ENCODE peak calls at places on chromosomes 3 and 15, in six cellular contexts. Q is lower lobe of right lung, R is fibroblast of the aortic adventitia, O is GM12865, E is cardiac fibroblast, F is suprapubic skin. P is an unnamed sample.

GRCh38 chr15:68578960-68579935 is at the start of gene CORO2B:
- DNase-seq in Q (no peak), R (peak; percentile 46), O (no peak), E (peak; percentile 53), F (no peak), P (peak; percentile 79)

GRCh38 chr3:42656680-42657610 is 3.4 kb downstream of the ZBTB47 start:
- DNase-seq in Q (no peak), R (no peak), O (no peak), E (no peak), F (no peak), P (no peak)

GRCh38 chr15:96335429-96335807 is 4.9 kb downstream of the NR2F2 start:
- DNase-seq in Q (no peak), R (peak; percentile 45), O (no peak), E (peak; percentile 70), F (no peak), P (peak; percentile 32)

GRCh38 chr3:123780656-123781055 is 103.5 kb downstream of the MYLK start:
- DNase-seq in Q (no peak), R (no peak), O (no peak), E (no peak), F (no peak), P (no peak)

GRCh38 chr3:59366218-59366617 is 316.4 kb upstream of the CFAP20DC start:
- DNase-seq in Q (no peak), R (no peak), O (no peak), E (no peak), F (no peak), P (no peak)

GRCh38 chr15:47429376-47429775 is 287.9 kb upstream of the SEMA6D start:
- DNase-seq in Q (no peak), R (peak; percentile 85), O (no peak), E (peak; percentile 25), F (no peak), P (no peak)

GRCh38 chr3:189936210-189936609 is 184.5 kb downstream of the P3H2 start:
- DNase-seq in Q (no peak), R (peak; percentile 2), O (no peak), E (peak; percentile 69), F (no peak), P (no peak)

GRCh38 chr3:45660567-45660901 is 28.7 kb upstream of the SACM1L start:
- DNase-seq in Q (no peak), R (no peak), O (no peak), E (no peak), F (no peak), P (no peak)

GRCh38 chr3:50238549-50239026 is 2.6 kb downstream of the GNAI2 start:
- DNase-seq in Q (peak; percentile 92), R (peak; percentile 44), O (no peak), E (peak; percentile 32), F (peak; percentile 92), P (peak; percentile 41)

GRCh38 chr3:175893566-175893965 is 1034.4 kb downstream of the NAALADL2 start:
- DNase-seq in Q (no peak), R (no peak), O (no peak), E (no peak), F (no peak), P (no peak)

GRCh38 chr3:148077951-148078350 is 619.8 kb upstream of the AGTR1 start:
- DNase-seq in Q (no peak), R (no peak), O (no peak), E (no peak), F (no peak), P (no peak)

GRCh38 chr3:148078659-148079058 is 619.0 kb upstream of the AGTR1 start:
- DNase-seq in Q (no peak), R (no peak), O (no peak), E (no peak), F (no peak), P (no peak)

GRCh38 chr3:148075829-148076716 is 621.6 kb upstream of the AGTR1 start:
- DNase-seq in Q (no peak), R (peak; percentile 80), O (peak; percentile 19), E (peak; percentile 78), F (no peak), P (peak; percentile 49)

GRCh38 chr3:148079370-148079769 is 618.3 kb upstream of the AGTR1 start:
- DNase-seq in Q (no peak), R (peak; percentile 36), O (no peak), E (no peak), F (no peak), P (no peak)

DNA sequence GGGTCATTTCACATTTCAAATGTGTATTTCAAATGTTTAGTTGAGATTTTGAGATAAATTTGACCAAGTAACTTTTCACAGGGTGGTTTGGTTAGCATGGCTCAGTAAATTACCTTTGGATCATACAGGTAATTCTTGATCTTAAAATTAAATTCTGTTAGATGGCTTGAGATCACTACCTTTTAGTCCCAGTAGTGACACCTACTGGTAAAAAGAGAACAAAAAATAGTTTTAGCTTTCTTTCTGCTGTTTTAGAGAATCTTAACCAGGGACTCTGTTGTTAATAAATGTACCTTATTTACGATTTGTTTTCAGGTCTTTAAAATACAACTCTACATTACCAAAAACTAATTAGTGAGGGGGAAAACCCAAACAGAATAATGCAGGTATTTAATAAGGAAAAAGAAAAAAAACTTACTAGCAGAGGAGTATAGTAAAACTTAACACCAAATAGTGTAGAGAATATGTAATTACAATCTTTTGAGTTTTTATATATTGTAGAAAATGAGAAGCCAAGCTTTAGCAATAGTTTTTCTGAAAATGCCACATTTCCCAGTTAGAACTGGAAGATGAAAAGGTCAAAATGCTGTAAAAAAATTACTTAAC is 620.3 kb upstream of the AGTR1 start:
- DNase-seq in Q (no peak), R (peak; percentile 52), O (peak; percentile 37), E (peak; percentile 60), F (no peak), P (peak; percentile 6)
- TF ChIP-seq CTCF in Q (peak; percentile 49), R (peak; percentile 60), O (peak; percentile 41), E (peak; percentile 52), F (peak; percentile 11), P (peak; percentile 36)

GRCh38 chr3:18898911-18899310 is 249.4 kb upstream of the KCNH8 start:
- DNase-seq in Q (no peak), R (no peak), O (no peak), E (no peak), F (no peak), P (no peak)
- H3K4me3 ChIP-seq in Q (no peak overlapping the region), R (no peak overlapping the region), O (no peak overlapping the region), E (no peak overlapping the region), F (no peak overlapping the region), P (no peak overlapping the region)

GRCh38 chr3:158961911-158962310 is 160.1 kb downstream of the MFSD1 start:
- DNase-seq in Q (no peak), R (no peak), O (no peak), E (peak; percentile 1), F (no peak), P (peak; percentile 12)
- TF ChIP-seq CTCF in Q (no peak), R (no peak), O (no peak), E (no peak), F (no peak), P (no peak)

GRCh38 chr3:138949445-138950005 is 2.5 kb downstream of the FOXL2NB start:
- DNase-seq in Q (no peak), R (no peak), O (no peak), E (no peak), F (peak; percentile 73), P (no peak)
- H3K4me3 ChIP-seq in Q (peak overlapping the region; percentile 28), R (peak overlapping the region; percentile 49), O (no peak overlapping the region), E (peak overlapping the region; percentile 36), F (peak overlapping the region; percentile 36), P (peak overlapping the region; percentile 56)

GRCh38 chr3:169744332-169745054 is 20.4 kb downstream of the TERC start:
- DNase-seq in Q (no peak), R (peak; percentile 59), O (no peak), E (peak; percentile 44), F (no peak), P (no peak)
- TF ChIP-seq CTCF in Q (peak; percentile 44), R (peak; percentile 46), O (peak; percentile 15), E (peak; percentile 31), F (no peak), P (no peak)

GRCh38 chr3:14602804-14603644 is 48.5 kb upstream of the CCDC174 start:
- DNase-seq in Q (no peak), R (no peak), O (no peak), E (no peak), F (no peak), P (no peak)
- H3K4me3 ChIP-seq in Q (peak overlapping the region; percentile 36), R (peak overlapping the region; percentile 46), O (no peak overlapping the region), E (no peak overlapping the region), F (peak overlapping the region; percentile 38), P (no peak overlapping the region)

GRCh38 chr3:129025691-129026435 is 24.8 kb downstream of the EFCC1 start:
- DNase-seq in Q (peak; percentile 60), R (no peak), O (no peak), E (no peak), F (peak; percentile 85), P (no peak)

GRCh38 chr3:129028866-129029265 is 27.8 kb downstream of the EFCC1 start:
- DNase-seq in Q (no peak), R (no peak), O (no peak), E (no peak), F (no peak), P (no peak)

GRCh38 chr3:129025108-129025507 is 24.0 kb downstream of the EFCC1 start:
- DNase-seq in Q (no peak), R (no peak), O (no peak), E (no peak), F (peak; percentile 73), P (no peak)

GRCh38 chr3:129027544-129027880 is 26.4 kb downstream of the EFCC1 start:
- DNase-seq in Q (no peak), R (no peak), O (no peak), E (no peak), F (no peak), P (no peak)

GRCh38 chr3:129026728-129027543 is 25.8 kb downstream of the EFCC1 start:
- DNase-seq in Q (peak; percentile 94), R (peak; percentile 58), O (peak; percentile 93), E (peak; percentile 67), F (peak; percentile 93), P (peak; percentile 82)
- TF ChIP-seq CTCF in Q (peak; percentile 81), R (peak; percentile 13), O (peak; percentile 63), E (no peak), F (peak; percentile 88), P (no peak)

P was measured in foreskin fibroblast.